ENCODE peak calls at places on chromosomes 3 and 15, in four cellular contexts. X is ovary, E is stomach, S is suprapubic skin. D is an unnamed sample. For H3K36me3 and H3K4me1, the result is how much of the 10 kb centered on the place peaks cover.

GRCh38 chr15:56038015-56038414 is 44.6 kb upstream of the NEDD4 start:
- DNase-seq in S (no peak), X (no peak), E (no peak), D (no peak)

GRCh38 chr3:36494461-36495109 is 114.3 kb downstream of the STAC start:
- DNase-seq in E (no peak), X (no peak), S (peak), D (peak)

GRCh38 chr3:23888617-23889228 is 28.1 kb downstream of the NKIRAS1 start:
- DNase-seq in E (no peak), S (no peak), X (no peak), D (no peak)

GRCh38 chr15:72585659-72586058 is 68.8 kb upstream of the GOLGA6B start:
- DNase-seq in X (no peak), E (no peak), S (no peak), D (no peak)

GRCh38 chr3:148532326-148532725 is 165.4 kb upstream of the AGTR1 start:
- DNase-seq in X (no peak), S (no peak), E (no peak), D (no peak)

GRCh38 chr15:43769584-43770228 is 7.1 kb downstream of the ELL3 start:
- DNase-seq in S (no peak), X (peak), E (peak), D (peak)

GRCh38 chr3:36989000-36989399 is 3.9 kb downstream of the EPM2AIP1 start:
- DNase-seq in S (no peak), X (no peak), E (no peak), D (no peak)

GRCh38 chr15:38701134-38701533 is 136.5 kb upstream of the RASGRP1 start:
- DNase-seq in X (no peak), S (no peak), E (no peak), D (no peak)

GRCh38 chr3:43071313-43071893 is 34.5 kb downstream of the POMGNT2 start:
- DNase-seq in E (no peak), X (no peak), S (no peak), D (peak)

GRCh38 chr3:55362206-55362960 is 124.7 kb downstream of the WNT5A start:
- DNase-seq in X (no peak), E (no peak), S (no peak), D (no peak)

GRCh38 chr15:62124176-62124952 is 40.7 kb downstream of the C2CD4B start:
- DNase-seq in X (no peak), S (no peak), E (no peak), D (no peak)

GRCh38 chr3:71998995-71999673 is 214.2 kb upstream of the PROK2 start:
- DNase-seq in E (no peak), X (no peak), S (no peak), D (no peak)

GRCh38 chr3:14957933-14958332 is 10.6 kb downstream of the NR2C2 start:
- DNase-seq in E (no peak), S (no peak), X (no peak), D (no peak)

GRCh38 chr3:18780941-18781340 is 355.8 kb upstream of the SATB1 start:
- DNase-seq in X (no peak), E (no peak), S (no peak), D (no peak)

GRCh38 chr3:12773724-12774105 is 14.7 kb upstream of the TMEM40 start:
- DNase-seq in X (no peak), E (no peak), S (no peak), D (no peak)

GRCh38 chr3:127441764-127442163 is 148.8 kb downstream of the TPRA1 start:
- DNase-seq in X (no peak), E (peak), S (no peak), D (no peak)

GRCh38 chr3:197041875-197042488 is 12.4 kb upstream of the MELTF start:
- DNase-seq in S (no peak), E (no peak), X (no peak), D (no peak)

GRCh38 chr15:101171954-101172353 is 79.9 kb downstream of the CHSY1 start:
- DNase-seq in E (no peak), X (no peak), S (no peak), D (no peak)

GRCh38 chr3:122640437-122640999 is 40.1 kb upstream of the PARP14 start:
- DNase-seq in X (no peak), S (no peak), E (no peak), D (no peak)

GRCh38 chr3:50573566-50574279 is 4.4 kb downstream of the HEMK1 start:
- DNase-seq in X (no peak), E (no peak), S (no peak), D (no peak)

GRCh38 chr15:70111203-70112017 is 13.7 kb upstream of the TLE3 start:
- DNase-seq in S (no peak), X (peak), E (peak), D (peak)

GRCh38 chr15:100529556-100529955 is 806 bp upstream of the CERS3 start:
- DNase-seq in X (no peak), E (no peak), S (no peak), D (no peak)

GRCh38 chr3:106458952-106459351 is 590.1 kb upstream of the CBLB start:
- DNase-seq in E (no peak), X (no peak), S (no peak), D (no peak)

DNA sequence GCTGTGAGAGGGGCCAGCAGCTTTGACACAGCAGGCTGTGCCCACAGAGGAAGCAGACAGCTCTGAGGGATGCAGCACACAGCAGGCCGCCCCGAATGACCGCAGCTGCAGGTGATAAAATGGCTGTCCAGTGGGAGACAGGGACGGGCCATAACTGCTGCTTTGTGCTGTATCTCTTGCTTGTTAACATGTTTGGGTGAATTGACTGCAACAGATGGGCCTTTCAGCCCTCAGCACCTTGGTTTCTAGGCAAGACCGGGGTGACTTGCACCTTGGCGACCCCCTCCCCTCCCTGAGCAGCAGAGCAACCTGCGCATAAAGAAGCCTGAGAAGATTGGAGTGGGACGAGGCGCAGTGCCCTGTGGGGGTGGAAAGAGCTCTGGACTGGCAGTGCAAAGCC is 36.6 kb upstream of the CLK3 start:
- DNase-seq in X (no peak), E (no peak), S (no peak), D (no peak)
- H3K36me3 ChIP-seq in X (under half), E (half or more), S (under half), D (under half)

DNA sequence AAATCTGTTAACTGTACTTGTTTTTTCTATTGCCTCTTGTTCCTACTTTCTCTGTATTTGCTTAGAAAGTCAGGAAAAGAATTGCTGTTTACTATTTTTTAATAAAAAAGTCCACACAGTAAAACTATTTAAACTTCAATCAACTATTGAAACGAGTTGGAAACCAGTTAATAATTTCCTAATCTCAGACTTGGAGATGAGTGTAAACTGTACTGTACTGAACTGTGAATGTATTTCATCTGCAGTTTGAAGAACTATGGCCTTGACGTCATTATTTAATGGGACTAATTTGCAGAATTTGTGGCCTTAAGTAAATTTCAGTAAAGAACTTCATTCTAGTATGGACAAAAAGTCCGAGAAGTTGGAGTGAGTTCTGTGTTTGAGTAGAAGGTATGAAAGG is 89.1 kb downstream of the LRRC28 start:
- DNase-seq in S (no peak), E (no peak), X (no peak), D (no peak)
- H3K4me1 ChIP-seq in S (under half), E (under half), X (under half), D (under half)

GRCh38 chr3:88151358-88151757 is 1.6 kb downstream of the C3orf38 start:
- DNase-seq in X (no peak), S (no peak), E (no peak), D (no peak)
- H3K27ac ChIP-seq in X (no peak), S (no peak), E (no peak), D (no peak)

GRCh38 chr3:10310578-10310977 is 10.3 kb downstream of the SEC13 start:
- DNase-seq in E (no peak), S (no peak), X (no peak), D (no peak)
- H3K36me3 ChIP-seq in E (half or more), S (half or more), X (under half), D (half or more)

GRCh38 chr3:47567149-47567548 is 11.5 kb downstream of the CSPG5 start:
- DNase-seq in E (no peak), X (no peak), S (no peak), D (no peak)

GRCh38 chr3:47571391-47572165 is 7.1 kb downstream of the CSPG5 start:
- DNase-seq in E (no peak), S (no peak), X (no peak), D (no peak)

GRCh38 chr3:47568901-47569300 is 9.8 kb downstream of the CSPG5 start:
- DNase-seq in E (no peak), S (no peak), X (no peak), D (no peak)

GRCh38 chr3:47565861-47566550 is 12.7 kb downstream of the CSPG5 start:
- DNase-seq in S (no peak), E (no peak), X (no peak), D (no peak)

GRCh38 chr3:47566667-47567066 is 12.0 kb downstream of the CSPG5 start:
- DNase-seq in E (no peak), X (no peak), S (no peak), D (no peak)
- H3K4me1 ChIP-seq in E (under half), X (under half), S (under half), D (under half)

GRCh38 chr3:172225215-172225707 is 185.9 kb downstream of the FNDC3B start:
- DNase-seq in X (no peak), S (no peak), E (no peak), D (no peak)

GRCh38 chr3:172224560-172225214 is 185.3 kb downstream of the FNDC3B start:
- DNase-seq in S (no peak), X (no peak), E (no peak), D (no peak)

GRCh38 chr3:172221550-172221949 is 182.2 kb downstream of the FNDC3B start:
- DNase-seq in X (no peak), S (no peak), E (no peak), D (no peak)

GRCh38 chr3:172223870-172224269 is 184.5 kb downstream of the FNDC3B start:
- DNase-seq in X (no peak), S (no peak), E (no peak), D (no peak)

DNA sequence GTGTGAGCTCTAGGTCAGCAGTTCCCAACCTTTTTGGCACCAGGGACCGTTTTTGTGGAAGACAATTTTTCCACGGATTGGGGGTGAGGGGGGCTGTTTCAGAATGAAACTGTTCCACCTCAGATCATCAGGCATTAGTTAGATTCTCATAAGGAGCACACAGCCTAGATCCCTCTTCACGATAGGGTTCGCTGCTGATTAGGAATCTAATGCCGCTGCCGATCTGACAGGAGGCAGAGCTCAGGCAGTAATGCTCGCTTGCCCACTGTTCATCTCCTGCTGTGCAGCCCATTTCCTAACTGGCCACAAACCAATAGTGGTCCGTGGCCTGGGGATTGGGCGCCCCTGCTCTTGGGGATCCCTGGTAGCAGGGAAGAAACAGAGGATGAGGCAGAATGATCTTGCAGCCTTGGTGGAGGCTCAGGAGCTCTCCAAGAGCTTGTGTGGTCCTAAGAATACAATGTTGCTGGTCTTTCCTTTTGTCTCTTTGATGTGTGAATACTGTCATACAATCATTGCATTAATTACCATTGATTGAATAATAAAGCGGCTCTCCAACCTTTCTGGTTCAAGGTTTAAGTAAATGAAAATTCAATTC is 183.2 kb downstream of the FNDC3B start:
- DNase-seq in X (no peak), S (no peak), E (no peak), D (no peak)
- H3K27ac ChIP-seq in X (no peak), S (no peak), E (no peak), D (no peak)

GRCh38 chr3:146521356-146521755 is 23.1 kb downstream of the PLSCR1 start:
- DNase-seq in X (no peak), E (no peak), S (no peak), D (no peak)
- H3K36me3 ChIP-seq in X (under half), E (half or more), S (under half), D (under half)

GRCh38 chr15:67839929-67840746 is at the start of gene RNU6-1:
- DNase-seq in S (peak), X (peak), E (peak), D (peak)
- H3K4me1 ChIP-seq in S (under half), X (under half), E (under half), D (under half)

GRCh38 chr3:124617177-124617576 is 113.1 kb upstream of the UMPS start:
- DNase-seq in E (no peak), X (no peak), S (no peak), D (no peak)

GRCh38 chr3:124619887-124620599 is 110.2 kb upstream of the UMPS start:
- DNase-seq in E (no peak), S (no peak), X (no peak), D (no peak)

GRCh38 chr3:124621498-124621897 is 108.8 kb upstream of the UMPS start:
- DNase-seq in E (no peak), X (no peak), S (no peak), D (no peak)

GRCh38 chr3:124625084-124625483 is 105.2 kb upstream of the UMPS start:
- DNase-seq in E (no peak), S (no peak), X (no peak), D (no peak)

DNA sequence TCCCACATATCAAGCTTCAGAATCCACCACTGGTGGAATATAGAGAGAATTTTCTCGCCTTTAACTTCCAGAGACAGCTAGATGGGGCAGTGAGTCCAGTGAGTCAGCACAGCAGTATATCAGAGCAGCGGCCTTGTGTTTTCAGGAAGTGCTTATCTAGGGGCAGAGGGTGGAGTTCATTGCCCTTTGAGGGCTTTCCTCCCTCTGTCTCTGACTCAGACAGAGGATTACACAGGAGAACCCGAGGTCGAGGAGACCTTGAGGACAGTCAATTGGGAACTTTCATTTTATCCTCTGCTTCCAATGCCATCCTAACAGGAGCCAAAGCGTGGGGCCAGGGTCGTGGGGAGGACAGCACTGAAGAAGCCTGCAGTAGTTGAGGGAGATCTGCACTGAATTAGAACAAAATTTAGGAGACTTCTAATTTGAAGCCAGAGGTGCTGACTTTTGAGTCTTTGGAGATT is 109.6 kb upstream of the UMPS start:
- DNase-seq in E (peak), S (no peak), X (peak), D (no peak)
- H3K27ac ChIP-seq in E (peak), S (no peak), X (no peak), D (peak)